ENCODE peak calls at places on chromosome 15, in seven cellular contexts. C is foreskin keratinocyte, B is left cardiac atrium, L is NCI-H69, V is ELR, A is neural progenitor cell, F is GF-D8. J is an unnamed sample.

GRCh38 chr15:70121656-70122297 is 24.1 kb upstream of the TLE3 start:
- DNase-seq in C (peak; percentile 54), B (peak; percentile 69), L (peak; percentile 72), V (peak; percentile 49), A (no peak), F (no peak), J (peak; percentile 55)

GRCh38 chr15:86300371-86301106 is 220.9 kb downstream of the AGBL1 start:
- DNase-seq in C (peak; percentile 60), B (no peak), L (no peak), V (no peak), A (no peak), F (no peak), J (no peak)

GRCh38 chr15:56959318-56959648 is 40.8 kb downstream of the TCF12 start:
- DNase-seq in C (no peak), B (no peak), L (no peak), V (no peak), A (no peak), F (no peak), J (peak; percentile 25)

GRCh38 chr15:40330368-40330836 is 6.9 kb downstream of the INAFM2 start:
- DNase-seq in C (no peak), B (peak; percentile 66), L (peak; percentile 61), V (no peak), A (no peak), F (no peak), J (peak; percentile 46)

GRCh38 chr15:65044724-65045481 is at the start of gene SLC51B:
- DNase-seq in C (no peak), B (peak; percentile 64), L (peak; percentile 83), V (no peak), A (no peak), F (no peak), J (peak; percentile 60)

GRCh38 chr15:82793737-82794136 is 12.1 kb downstream of the FSD2 start:
- DNase-seq in C (no peak), B (no peak), L (no peak), V (no peak), A (no peak), F (no peak), J (no peak)

GRCh38 chr15:80825361-80826030 is 46.3 kb downstream of the CEMIP start:
- DNase-seq in C (no peak), B (no peak), L (peak; percentile 93), V (no peak), A (no peak), F (no peak), J (no peak)

GRCh38 chr15:67196672-67197363 is 57.6 kb downstream of the AAGAB start:
- DNase-seq in C (peak; percentile 55), B (no peak), L (no peak), V (peak; percentile 84), A (no peak), F (no peak), J (peak; percentile 76)

GRCh38 chr15:88513195-88513594 is 33.3 kb downstream of the DET1 start:
- DNase-seq in C (no peak), B (no peak), L (peak; percentile 47), V (peak; percentile 82), A (no peak), F (no peak), J (peak; percentile 19)

GRCh38 chr15:23072633-23073032 is 33.3 kb upstream of the TUBGCP5 start:
- DNase-seq in C (no peak), B (no peak), L (no peak), V (no peak), A (no peak), F (no peak), J (no peak)

GRCh38 chr15:99967841-99968371 is 234.7 kb upstream of the LYSMD4 start:
- DNase-seq in C (peak; percentile 96), B (no peak), L (peak; percentile 18), V (peak; percentile 13), A (no peak), F (no peak), J (peak; percentile 48)

GRCh38 chr15:40985541-40986330 is 32.5 kb downstream of the CHAC1 start:
- DNase-seq in C (no peak), B (no peak), L (no peak), V (peak; percentile 60), A (no peak), F (no peak), J (no peak)

GRCh38 chr15:65824031-65824743 is 32.1 kb upstream of the DENND4A start:
- DNase-seq in C (peak; percentile 37), B (peak; percentile 56), L (peak; percentile 87), V (peak; percentile 70), A (peak; percentile 67), F (peak; percentile 14), J (peak; percentile 60)

GRCh38 chr15:31344824-31345605 is 18.4 kb downstream of the KLF13 start:
- DNase-seq in C (no peak), B (no peak), L (no peak), V (no peak), A (no peak), F (no peak), J (no peak)

GRCh38 chr15:92033723-92034122 is 180.2 kb downstream of the SLCO3A1 start:
- DNase-seq in C (no peak), B (no peak), L (no peak), V (no peak), A (no peak), F (no peak), J (no peak)

GRCh38 chr15:74954515-74954914 is 2.1 kb downstream of the RPP25 start:
- DNase-seq in C (no peak), B (peak; percentile 65), L (peak; percentile 8), V (no peak), A (peak; percentile 38), F (no peak), J (peak; percentile 22)

GRCh38 chr15:76866008-76866407 is 39.1 kb downstream of the SCAPER start:
- DNase-seq in C (no peak), B (peak; percentile 43), L (no peak), V (no peak), A (no peak), F (no peak), J (no peak)